ENCODE peak calls at places on chromosomes 11 and 22, in six cellular contexts. C, I, U, E, Y and H are unnamed samples.

GRCh38 chr11:2262301-2263011 is 7.9 kb downstream of the ASCL2 start:
- DNase-seq in C (peak; percentile 10), E (no peak), Y (no peak), I (no peak), U (no peak), H (no peak)

GRCh38 chr11:18408558-18409242 is 3.4 kb upstream of the LDHC start:
- DNase-seq in C (no peak), I (no peak), E (no peak), Y (no peak), U (no peak), H (no peak)

GRCh38 chr11:43943357-43943930 is 1.0 kb downstream of the C11orf96 start:
- DNase-seq in C (no peak), I (no peak), Y (no peak), E (no peak), U (no peak), H (peak; percentile 34)

GRCh38 chr22:48825802-48826520 is 1001.7 kb downstream of the BRD1 start:
- DNase-seq in U (no peak), I (no peak), Y (no peak), C (no peak), E (no peak), H (no peak)

GRCh38 chr11:115942043-115942442 is 437.8 kb upstream of the CADM1 start:
- DNase-seq in U (no peak), E (no peak), C (no peak), I (no peak), Y (no peak), H (no peak)

GRCh38 chr11:47523491-47524199 is 29.3 kb downstream of the CELF1 start:
- DNase-seq in U (peak; percentile 26), E (peak; percentile 62), C (no peak), I (peak; percentile 19), Y (no peak), H (peak; percentile 82)

GRCh38 chr22:24510694-24511625 is 15.8 kb downstream of the UPB1 start:
- DNase-seq in I (peak; percentile 66), U (no peak), C (no peak), E (no peak), Y (peak; percentile 25), H (peak; percentile 88)

GRCh38 chr11:114684636-114685035 is 6.3 kb downstream of the NXPE2 start:
- DNase-seq in E (no peak), I (no peak), U (no peak), C (no peak), Y (no peak), H (no peak)

GRCh38 chr11:96065379-96065778 is 141.5 kb upstream of the MTMR2 start:
- DNase-seq in U (no peak), I (no peak), C (no peak), E (no peak), Y (no peak), H (no peak)

GRCh38 chr11:28542556-28542955 is 434.4 kb downstream of the METTL15 start:
- DNase-seq in I (no peak), Y (no peak), C (no peak), U (no peak), E (no peak), H (no peak)

GRCh38 chr11:131354251-131354701 is 16.1 kb upstream of the NTM start:
- DNase-seq in Y (no peak), U (no peak), E (no peak), C (no peak), I (no peak), H (peak; percentile 76)

GRCh38 chr11:56473252-56473651 is at the start of gene OR5M3:
- DNase-seq in E (no peak), I (no peak), U (no peak), C (no peak), Y (no peak), H (no peak)

GRCh38 chr11:10317281-10317755 is 12.4 kb downstream of the ADM start:
- DNase-seq in Y (no peak), C (no peak), E (no peak), I (no peak), U (no peak), H (no peak)

GRCh38 chr11:128886401-128887119 is 4.6 kb upstream of the KCNJ5 start:
- DNase-seq in C (no peak), I (peak; percentile 78), U (no peak), E (no peak), Y (no peak), H (no peak)

GRCh38 chr22:36358533-36359171 is 29.1 kb downstream of the MYH9 start:
- DNase-seq in C (no peak), U (no peak), E (no peak), Y (no peak), I (no peak), H (no peak)

GRCh38 chr11:95346207-95346718 is 115.3 kb upstream of the SESN3 start:
- DNase-seq in I (no peak), Y (no peak), U (no peak), E (no peak), C (no peak), H (no peak)

GRCh38 chr11:7520011-7520942 is 6.5 kb downstream of the PPFIBP2 start:
- DNase-seq in Y (no peak), U (no peak), I (no peak), E (no peak), C (no peak), H (no peak)

GRCh38 chr22:44368611-44369010 is 55.9 kb upstream of the SHISAL1 start:
- DNase-seq in I (no peak), U (no peak), C (no peak), E (no peak), Y (no peak), H (no peak)

GRCh38 chr11:46564459-46564858 is 29.4 kb downstream of the AMBRA1 start:
- DNase-seq in C (no peak), E (peak; percentile 54), Y (no peak), U (no peak), I (no peak), H (peak; percentile 46)

GRCh38 chr11:112584674-112585073 is 324.0 kb upstream of the PLET1 start:
- DNase-seq in Y (no peak), E (no peak), I (peak; percentile 75), U (no peak), C (no peak), H (no peak)

GRCh38 chr22:48960981-48961655 is 866.6 kb downstream of the BRD1 start:
- DNase-seq in I (no peak), E (no peak), U (no peak), Y (peak; percentile 2), C (peak; percentile 5), H (no peak)

GRCh38 chr22:43886231-43886630 is 5.6 kb downstream of the PNPLA5 start:
- DNase-seq in U (no peak), C (no peak), I (no peak), E (no peak), Y (no peak), H (no peak)

GRCh38 chr11:70032943-70033710 is 45.0 kb upstream of the ANO1 start:
- DNase-seq in U (no peak), E (no peak), C (no peak), I (no peak), Y (no peak), H (no peak)
- H3K27me3 ChIP-seq in U (peaks cover 8% of the 10 kb centered on the region), E (no peaks in the 10 kb centered on the region), C (peaks cover 4% of the 10 kb centered on the region), I (no peaks in the 10 kb centered on the region), Y (peaks cover 27% of the 10 kb centered on the region), H (peaks cover 3% of the 10 kb centered on the region)

DNA sequence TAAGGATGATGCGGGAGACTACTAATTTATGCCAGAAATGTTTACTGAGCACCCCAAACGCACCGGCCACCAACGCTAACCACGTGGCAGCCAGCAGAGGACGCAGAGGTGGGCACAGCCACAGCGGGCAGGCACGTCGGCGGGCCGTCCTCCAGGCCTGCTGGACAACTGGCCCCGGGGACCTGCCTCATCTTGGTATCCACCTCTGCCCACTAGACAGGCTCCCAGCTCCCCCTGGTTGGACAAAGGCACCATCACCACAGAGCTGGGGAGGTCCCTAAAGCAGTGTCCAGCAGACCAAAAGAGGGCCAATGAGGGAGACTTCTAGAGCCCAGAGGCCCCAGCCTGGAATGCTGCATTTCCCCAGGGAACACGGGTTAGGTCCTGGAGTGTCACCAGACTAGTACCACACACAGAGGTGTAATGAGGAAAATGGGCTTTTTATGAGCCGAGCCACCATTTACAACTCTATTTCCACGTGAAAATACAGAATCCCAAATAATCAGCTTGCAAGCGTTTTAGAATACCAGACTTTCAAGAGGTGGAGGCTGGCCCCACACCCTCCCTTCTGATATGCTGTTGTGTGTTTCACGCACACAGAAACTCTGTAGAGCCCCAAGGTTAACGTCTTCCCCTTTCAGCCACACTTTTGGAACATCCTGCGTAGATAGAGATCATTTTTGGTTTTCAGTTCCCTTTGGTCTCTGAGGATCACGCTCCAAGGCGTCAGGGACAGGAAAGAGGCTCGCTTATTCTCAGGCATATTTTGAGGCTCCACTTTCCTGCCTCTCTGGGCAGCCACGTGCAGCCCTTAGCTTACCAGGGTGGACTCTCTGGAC is 23.7 kb upstream of the BID start:
- DNase-seq in I (no peak), Y (no peak), C (no peak), E (no peak), U (no peak), H (no peak)
- TF ChIP-seq CTCF in I (no peak), Y (no peak), C (no peak), E (no peak), U (no peak), H (no peak)

DNA sequence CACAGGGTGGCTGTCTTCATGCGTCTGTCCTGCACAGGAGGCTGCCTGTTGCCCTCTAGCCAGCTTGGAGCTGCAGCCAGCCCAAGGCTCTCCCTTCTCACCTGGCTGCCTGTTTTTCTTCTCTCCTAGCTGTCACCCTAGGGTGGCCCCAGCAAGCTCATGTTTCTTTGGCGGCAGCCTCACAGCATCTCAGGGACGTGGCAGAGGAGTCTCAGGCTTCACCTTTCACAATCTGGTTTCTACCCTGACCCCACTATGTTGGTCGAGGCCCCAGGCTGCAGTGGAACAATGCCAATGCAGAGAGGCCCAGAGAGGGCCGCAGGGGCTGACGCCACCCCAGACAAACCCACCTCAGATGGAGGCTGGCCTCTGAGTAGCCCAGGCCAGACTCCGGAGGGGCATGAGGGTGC is 2.5 kb upstream of the CLDN5 start:
- DNase-seq in I (no peak), U (no peak), E (no peak), Y (no peak), C (no peak), H (no peak)
- H3K27me3 ChIP-seq in I (no peaks in the 10 kb centered on the region), U (peaks cover 26% of the 10 kb centered on the region), E (peaks cover 64% of the 10 kb centered on the region), Y (peaks cover 35% of the 10 kb centered on the region), C (peaks cover 32% of the 10 kb centered on the region), H (peaks cover 47% of the 10 kb centered on the region)

GRCh38 chr11:40133526-40133925 is 1325.9 kb downstream of the LRRC4C start:
- DNase-seq in E (no peak), U (no peak), Y (no peak), I (no peak), C (no peak), H (no peak)

GRCh38 chr11:40129276-40129675 is 1330.2 kb downstream of the LRRC4C start:
- DNase-seq in C (no peak), Y (no peak), E (no peak), I (peak; percentile 18), U (no peak), H (peak; percentile 44)

GRCh38 chr11:40132881-40133280 is 1326.6 kb downstream of the LRRC4C start:
- DNase-seq in I (no peak), U (no peak), Y (no peak), C (no peak), E (no peak), H (no peak)

GRCh38 chr11:40134820-40135219 is 1324.6 kb downstream of the LRRC4C start:
- DNase-seq in I (no peak), C (no peak), U (no peak), E (no peak), Y (no peak), H (no peak)

DNA sequence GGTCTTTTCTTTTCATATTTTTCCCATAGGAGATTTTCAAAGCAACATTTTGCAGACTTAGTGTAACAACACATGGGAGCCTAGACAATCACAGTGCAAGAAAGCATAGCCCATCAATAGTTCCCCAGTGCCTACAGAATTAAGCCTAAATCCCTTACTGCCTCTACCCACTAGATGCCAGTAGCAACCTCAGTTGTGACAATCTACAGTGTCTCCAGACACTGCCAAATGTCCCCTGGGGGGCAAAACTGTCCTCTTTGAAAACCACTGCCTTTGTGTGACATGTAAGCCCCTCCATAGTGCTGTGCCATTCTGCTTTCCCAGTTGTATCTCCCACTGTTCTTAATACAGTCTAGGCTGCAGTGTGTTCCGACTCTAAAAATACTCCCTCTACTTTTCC is 1329.0 kb downstream of the LRRC4C start:
- DNase-seq in Y (no peak), I (peak; percentile 6), E (no peak), C (peak; percentile 33), U (no peak), H (no peak)
- TF ChIP-seq CTCF in Y (no peak), I (peak; percentile 26), E (no peak), C (peak; percentile 54), U (no peak), H (no peak)